ENCODE peak calls at places on chromosomes 7 and 10, in four cellular contexts. C is K562, U is A549, K is GM12878. O is an unnamed sample. For H3K4me1, the result is how much of the 10 kb centered on the place peaks cover.

GRCh38 chr10:84248794-84249193 is 3.9 kb downstream of the RGR start:
- DNase-seq in C (peak), U (no peak), K (no peak), O (no peak)

GRCh38 chr7:82319674-82320118 is 123.9 kb downstream of the CACNA2D1 start:
- DNase-seq in C (no peak), U (no peak), K (no peak), O (no peak)

GRCh38 chr7:68537228-68538071 is 1060.8 kb upstream of the AUTS2 start:
- DNase-seq in C (no peak), U (no peak), K (no peak), O (no peak)

GRCh38 chr10:84333864-84334451 is 5.6 kb downstream of the CCSER2 start:
- DNase-seq in C (peak), U (no peak), K (no peak), O (peak)

GRCh38 chr10:17453377-17454091 is 861 bp downstream of the ST8SIA6 start:
- DNase-seq in C (peak), U (peak), K (no peak), O (peak)

GRCh38 chr7:135537905-135538304 is 19.8 kb upstream of the NUP205 start:
- DNase-seq in C (no peak), U (no peak), K (no peak), O (no peak)

GRCh38 chr7:43584200-43584586 is 1.3 kb downstream of the STK17A start:
- DNase-seq in C (no peak), U (no peak), K (no peak), O (no peak)

GRCh38 chr7:117766915-117767314 is 106.3 kb downstream of the CTTNBP2 start:
- DNase-seq in C (no peak), U (no peak), K (no peak), O (no peak)

GRCh38 chr7:2956526-2957368 is 86.9 kb downstream of the CARD11 start:
- DNase-seq in C (peak), U (peak), K (no peak), O (no peak)

GRCh38 chr7:65983965-65984654 is 2.1 kb upstream of the GUSB start:
- DNase-seq in C (no peak), U (peak), K (no peak), O (no peak)
- H3K27ac ChIP-seq in C (no peak), U (peak), K (no peak), O (no peak)

DNA sequence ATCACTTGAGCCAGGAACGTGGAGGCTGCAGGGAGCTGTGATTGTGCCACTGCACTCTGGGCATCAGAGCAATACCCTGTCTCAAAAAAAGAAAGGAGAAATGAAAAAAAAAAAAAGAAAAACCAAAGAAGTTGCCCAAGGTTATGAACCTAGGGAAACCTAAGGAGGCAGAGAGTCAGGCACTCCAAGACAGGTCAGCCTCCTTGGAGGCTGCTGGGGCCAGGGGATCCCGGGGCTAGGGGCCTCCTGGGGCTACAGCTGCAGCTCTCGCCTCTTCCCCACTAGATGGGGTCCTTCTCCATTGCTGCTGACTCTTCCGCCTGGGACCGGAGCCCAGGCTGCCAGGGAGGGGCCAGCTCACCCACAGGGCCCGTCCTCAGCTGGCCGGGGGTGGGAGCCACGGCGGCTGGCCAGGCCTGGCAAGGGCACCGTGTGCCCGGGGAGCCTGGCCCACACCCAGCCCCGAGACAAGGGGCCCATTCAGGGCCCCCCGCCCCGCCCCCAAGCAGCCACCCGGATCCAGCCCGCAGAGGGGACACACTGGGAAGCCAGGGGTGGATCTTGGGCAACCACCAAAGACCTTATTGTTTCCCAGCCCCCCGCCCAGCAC is 1.7 kb upstream of the SPACDR start:
- DNase-seq in C (peak), U (peak), K (no peak), O (peak)
- TF ChIP-seq JUNB in C (no peak), U (no peak), K (no peak), O (no peak)

GRCh38 chr10:113620486-113620885 is 43.4 kb downstream of the NRAP start:
- DNase-seq in C (no peak), U (no peak), K (no peak), O (no peak)
- H3K4me1 ChIP-seq in C (under half), U (under half), K (under half), O (under half)

GRCh38 chr10:126050301-126050700 is 153.9 kb downstream of the FANK1 start:
- DNase-seq in C (no peak), U (no peak), K (no peak), O (no peak)
- H3K27ac ChIP-seq in C (no peak), U (no peak), K (no peak), O (no peak)

GRCh38 chr7:48832303-48832845 is 92.0 kb upstream of the CDC14C start:
- DNase-seq in C (no peak), U (no peak), K (no peak), O (no peak)
- TF ChIP-seq JUNB in C (no peak), U (no peak), K (no peak), O (no peak)

GRCh38 chr7:131098527-131098926 is 229.1 kb upstream of the MKLN1 start:
- DNase-seq in C (no peak), U (no peak), K (no peak), O (peak)
- H3K4me1 ChIP-seq in C (under half), U (half or more), K (under half), O (under half)

GRCh38 chr7:140695381-140695780 is 1.1 kb upstream of the NDUFB2 start:
- DNase-seq in C (no peak), U (no peak), K (no peak), O (no peak)
- H3K27ac ChIP-seq in C (no peak), U (no peak), K (no peak), O (no peak)

DNA sequence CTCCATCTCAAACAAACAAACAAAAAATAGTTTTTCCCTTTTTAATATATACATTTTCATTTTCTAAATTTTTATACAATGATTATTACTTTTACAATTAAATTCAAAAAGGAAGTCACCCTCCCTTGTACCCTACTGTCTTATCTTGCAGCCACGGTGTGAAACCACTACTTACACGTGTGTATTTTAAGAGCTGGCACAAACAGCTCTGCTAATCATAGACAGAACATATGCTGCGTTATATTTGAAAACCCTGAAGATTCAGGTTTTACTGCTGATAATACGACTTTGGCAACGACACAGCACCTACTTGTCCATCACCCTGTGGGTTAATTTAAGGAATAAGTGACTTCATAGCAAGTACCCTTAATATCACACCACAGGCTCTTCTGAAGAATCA is 991 bp downstream of the ANKRD61 start:
- DNase-seq in C (peak), U (no peak), K (no peak), O (no peak)
- TF ChIP-seq JUNB in C (no peak), U (no peak), K (no peak), O (no peak)

GRCh38 chr7:21427861-21428641 is at the start of gene SP4:
- DNase-seq in C (peak), U (peak), K (peak), O (peak)
- H3K4me1 ChIP-seq in C (under half), U (under half), K (under half), O (under half)

O was measured in GM23338.